ENCODE peak calls at places on chromosomes 11 and 22, in nine cellular contexts. O, L, K, W, Y, R, M, Q and J are unnamed samples.

GRCh38 chr11:34830648-34831047 is 85.5 kb downstream of the APIP start:
- DNase-seq in L (no peak), R (no peak), O (no peak), M (no peak), Q (no peak), W (peak), Y (peak), K (no peak), J (no peak)

GRCh38 chr11:106133529-106133928 is 56.1 kb downstream of the AASDHPPT start:
- DNase-seq in K (no peak), O (no peak), Y (no peak), Q (no peak), W (no peak), M (no peak), R (no peak), L (no peak), J (no peak)

GRCh38 chr22:35703861-35704584 is 13.6 kb upstream of the APOL5 start:
- DNase-seq in Q (no peak), W (no peak), Y (peak), R (no peak), O (no peak), M (no peak), K (no peak), L (no peak), J (no peak)

GRCh38 chr22:39908737-39909136 is 7.9 kb downstream of the GRAP2 start:
- DNase-seq in M (no peak), Y (peak), W (no peak), K (no peak), Q (no peak), R (peak), O (no peak), L (no peak), J (no peak)

GRCh38 chr11:66336234-66337102 is at the start of gene RIN1:
- DNase-seq in M (peak), Q (peak), R (peak), O (no peak), K (peak), W (peak), L (peak), Y (no peak), J (no peak)

GRCh38 chr11:40314327-40314726 is 1145.1 kb downstream of the LRRC4C start:
- DNase-seq in K (no peak), M (no peak), R (no peak), L (no peak), Q (no peak), Y (no peak), O (no peak), W (no peak), J (no peak)

GRCh38 chr22:46002757-46003270 is 25.9 kb upstream of the WNT7B start:
- DNase-seq in Y (no peak), L (no peak), K (no peak), R (peak), W (no peak), O (no peak), M (peak), Q (no peak), J (no peak)

GRCh38 chr11:47395225-47396048 is 13.0 kb upstream of the SLC39A13 start:
- DNase-seq in Q (no peak), O (no peak), R (no peak), M (peak), L (no peak), Y (no peak), W (no peak), K (no peak), J (no peak)

GRCh38 chr11:123062892-123063395 is 1.0 kb upstream of the HSPA8 start:
- DNase-seq in Y (no peak), L (no peak), K (no peak), M (no peak), O (no peak), W (peak), Q (no peak), R (peak), J (no peak)

GRCh38 chr22:46033256-46034200 is 56.6 kb upstream of the WNT7B start:
- DNase-seq in Q (no peak), O (no peak), M (peak), Y (no peak), L (no peak), R (no peak), W (no peak), K (no peak), J (no peak)

GRCh38 chr11:71206186-71206585 is 46.2 kb downstream of the SHANK2 start:
- DNase-seq in Q (peak), L (no peak), M (peak), O (no peak), W (no peak), Y (peak), R (no peak), K (no peak), J (no peak)

GRCh38 chr11:57476883-57477506 is 16.7 kb downstream of the RTN4RL2 start:
- DNase-seq in K (no peak), L (no peak), R (peak), Y (peak), O (no peak), Q (peak), M (peak), W (no peak), J (no peak)

GRCh38 chr11:42465613-42466012 is 846.2 kb upstream of the API5 start:
- DNase-seq in M (no peak), R (no peak), O (no peak), Y (no peak), W (no peak), L (no peak), Q (no peak), K (no peak), J (no peak)

GRCh38 chr11:87421422-87421821 is 383.7 kb downstream of the TMEM135 start:
- DNase-seq in Q (peak), R (peak), M (no peak), W (peak), K (no peak), L (no peak), Y (peak), O (no peak), J (peak)

GRCh38 chr11:102343789-102344188 is 3.2 kb upstream of the BIRC2 start:
- DNase-seq in K (peak), Y (no peak), O (no peak), L (no peak), W (no peak), R (no peak), Q (no peak), M (no peak), J (no peak)

GRCh38 chr22:46287873-46288751 is 8.6 kb upstream of the GTSE1 start:
- DNase-seq in O (no peak), L (peak), R (no peak), Y (no peak), Q (no peak), K (no peak), M (no peak), W (no peak), J (no peak)

GRCh38 chr11:3853935-3854659 is 1.4 kb upstream of the STIM1 start:
- DNase-seq in L (peak), K (no peak), Q (peak), R (no peak), Y (peak), M (no peak), O (no peak), W (no peak), J (no peak)

GRCh38 chr22:33971561-33971961 is 51.3 kb upstream of the LARGE1 start:
- DNase-seq in Y (no peak), M (no peak), L (no peak), Q (no peak), W (no peak), R (no peak), O (no peak), K (no peak), J (no peak)

GRCh38 chr11:38593649-38594048 is 1995.6 kb upstream of the RAG2 start:
- DNase-seq in W (peak), M (no peak), R (no peak), Q (no peak), L (no peak), O (no peak), Y (no peak), K (peak), J (no peak)

GRCh38 chr11:98495601-98496000 is 525.1 kb upstream of the CNTN5 start:
- DNase-seq in W (no peak), Q (no peak), Y (no peak), R (no peak), L (no peak), M (no peak), K (no peak), O (no peak), J (no peak)

GRCh38 chr11:87439981-87440760 is 402.4 kb downstream of the TMEM135 start:
- DNase-seq in K (no peak), R (no peak), O (no peak), L (no peak), M (no peak), Q (no peak), W (no peak), Y (no peak), J (no peak)

GRCh38 chr22:47474464-47474863 is 712.0 kb downstream of the TBC1D22A start:
- DNase-seq in W (no peak), Q (no peak), Y (no peak), K (no peak), L (no peak), M (no peak), O (no peak), R (no peak), J (no peak)

GRCh38 chr22:50425179-50425916 is 49.5 kb downstream of the SBF1 start:
- DNase-seq in K (no peak), R (no peak), L (no peak), O (no peak), W (no peak), M (peak), Q (no peak), Y (no peak), J (no peak)

GRCh38 chr11:8863838-8864237 is 47.2 kb upstream of the AKIP1 start:
- DNase-seq in W (no peak), Y (peak), O (no peak), L (no peak), R (peak), K (no peak), M (no peak), Q (no peak), J (no peak)

GRCh38 chr22:50315289-50316113 is 8.1 kb upstream of the PLXNB2 start:
- DNase-seq in R (no peak), Y (no peak), M (peak), K (no peak), L (no peak), O (no peak), W (no peak), Q (no peak), J (no peak)

GRCh38 chr22:42419328-42419881 is 12.8 kb downstream of the NFAM1 start:
- DNase-seq in W (no peak), Y (peak), Q (no peak), R (no peak), L (no peak), K (no peak), O (no peak), M (peak), J (no peak)

GRCh38 chr11:72814831-72815618 is 814 bp downstream of the ATG16L2 start:
- DNase-seq in K (no peak), O (peak), L (peak), Y (no peak), W (no peak), M (no peak), Q (peak), R (peak), J (peak)

GRCh38 chr22:37571258-37571991 is 8.5 kb downstream of the LGALS2 start:
- DNase-seq in Y (no peak), L (no peak), K (no peak), M (no peak), O (no peak), Q (no peak), R (no peak), W (no peak), J (no peak)

GRCh38 chr11:88552377-88553029 is 215.0 kb upstream of the CTSC start:
- DNase-seq in K (no peak), O (no peak), W (no peak), Q (peak), R (peak), M (no peak), Y (peak), L (peak), J (no peak)

GRCh38 chr11:67353317-67354313 is at the start of gene POLD4:
- DNase-seq in K (peak), M (peak), Q (peak), Y (peak), R (peak), L (peak), W (peak), O (peak), J (peak)

GRCh38 chr11:67355794-67356550 is 2.6 kb upstream of the POLD4 start:
- DNase-seq in Q (peak), L (no peak), O (no peak), W (no peak), R (no peak), Y (no peak), M (no peak), K (no peak), J (no peak)

GRCh38 chr11:67355023-67355793 is 1.9 kb upstream of the POLD4 start:
- DNase-seq in Y (no peak), K (no peak), M (no peak), O (no peak), Q (no peak), R (no peak), W (no peak), L (no peak), J (peak)

GRCh38 chr11:67352546-67353316 is 615 bp downstream of the POLD4 start:
- DNase-seq in Q (peak), R (no peak), W (no peak), Y (no peak), O (no peak), M (peak), K (no peak), L (no peak), J (peak)

DNA sequence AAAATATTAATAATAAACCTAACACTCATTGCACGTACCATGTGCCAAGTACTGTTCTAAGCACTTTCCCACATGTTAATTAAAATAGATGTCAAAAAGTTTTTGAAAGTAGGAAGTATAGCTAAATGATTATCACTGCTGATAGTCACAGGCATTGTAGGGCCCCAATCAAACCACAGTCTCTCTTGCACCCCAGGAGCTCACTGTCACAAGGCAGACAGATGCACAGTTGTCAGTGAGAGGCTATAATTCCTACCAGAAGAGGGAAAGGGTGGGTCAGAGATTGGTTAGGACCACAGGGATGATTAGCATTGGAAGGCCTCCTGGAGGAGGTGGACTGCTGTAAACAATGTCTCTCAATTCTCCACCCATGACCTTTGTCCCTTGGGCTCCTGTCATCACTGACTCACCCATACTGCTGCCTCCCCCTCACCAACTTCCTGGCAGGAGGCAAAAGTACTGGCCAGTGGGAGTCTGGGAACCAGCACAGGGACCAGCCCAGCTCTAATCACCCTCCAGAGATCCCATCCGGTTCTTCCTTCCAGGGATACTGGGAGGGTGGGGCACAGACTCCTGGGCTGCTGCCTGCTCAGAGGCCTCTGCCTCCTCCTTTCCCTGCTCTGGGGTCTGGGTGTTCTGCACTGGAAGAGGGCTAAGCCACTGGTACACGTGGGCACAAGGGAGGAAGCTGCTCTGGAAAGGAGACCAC is 1.1 kb upstream of the POLD4 start:
- DNase-seq in W (peak), Y (peak), Q (peak), R (peak), K (peak), L (peak), O (no peak), M (peak), J (peak)
- TF ChIP-seq CTCF in W (peak), Y (no peak), Q (no peak), R (peak), K (peak), L (no peak), O (no peak), M (no peak), J (no peak)

GRCh38 chr11:116833816-116834534 is 3.4 kb downstream of the APOA1 start:
- DNase-seq in W (no peak), M (no peak), Q (no peak), R (no peak), O (no peak), Y (peak), L (no peak), K (no peak), J (no peak)

GRCh38 chr11:116837231-116838091 is at the start of gene APOA1:
- DNase-seq in Q (no peak), O (no peak), M (no peak), W (no peak), L (no peak), R (no peak), K (no peak), Y (no peak), J (no peak)

GRCh38 chr11:116835042-116835772 is 2.2 kb downstream of the APOA1 start:
- DNase-seq in K (no peak), Y (peak), L (no peak), Q (no peak), R (no peak), M (no peak), O (no peak), W (no peak), J (no peak)

GRCh38 chr11:116836648-116837023 is 786 bp downstream of the APOA1 start:
- DNase-seq in O (no peak), Q (no peak), K (no peak), R (no peak), L (no peak), W (no peak), Y (no peak), M (no peak), J (no peak)

DNA sequence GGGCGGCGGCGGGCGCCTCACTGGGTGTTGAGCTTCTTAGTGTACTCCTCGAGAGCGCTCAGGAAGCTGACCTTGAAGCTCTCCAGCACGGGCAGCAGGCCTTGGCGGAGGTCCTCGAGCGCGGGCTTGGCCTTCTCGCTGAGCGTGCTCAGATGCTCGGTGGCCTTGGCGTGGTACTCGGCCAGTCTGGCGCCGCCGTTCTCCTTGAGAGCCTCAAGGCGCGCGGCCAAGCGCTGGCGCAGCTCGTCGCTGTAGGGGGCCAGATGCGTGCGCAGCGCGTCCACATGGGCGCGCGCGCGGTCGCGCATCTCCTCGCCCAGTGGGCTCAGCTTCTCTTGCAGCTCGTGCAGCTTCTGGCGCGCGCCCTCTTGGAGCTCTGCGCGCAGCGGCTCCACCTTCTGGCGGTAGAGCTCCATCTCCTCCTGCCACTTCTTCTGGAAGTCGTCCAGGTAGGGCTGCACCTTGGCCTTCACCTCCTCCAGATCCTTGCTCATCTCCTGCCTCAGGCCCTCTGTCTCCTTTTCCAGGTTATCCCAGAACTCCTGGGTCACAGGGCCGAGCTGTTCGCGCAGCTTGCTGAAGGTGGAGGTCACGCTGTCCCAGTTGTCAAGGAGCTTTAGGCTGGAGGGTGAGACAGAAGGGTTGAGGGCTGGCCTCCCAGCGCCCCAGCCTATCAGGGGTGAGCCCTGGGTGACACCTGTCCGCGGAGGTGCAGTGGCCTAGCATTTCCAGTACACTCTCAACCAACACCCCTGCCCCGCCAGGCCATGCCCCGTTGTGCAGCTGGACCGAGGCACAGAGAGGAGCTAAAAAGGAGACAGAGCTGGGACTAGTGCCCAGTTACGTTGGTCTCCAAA is 1.4 kb downstream of the APOA1 start:
- DNase-seq in Y (peak), W (peak), Q (peak), L (peak), O (peak), R (peak), M (peak), K (peak), J (peak)
- TF ChIP-seq CTCF in Y (peak), W (peak), Q (peak), L (no peak), O (peak), R (peak), M (peak), K (peak), J (peak)

GRCh38 chr11:130775306-130776043 is 140.8 kb downstream of the SNX19 start:
- DNase-seq in L (no peak), Q (no peak), O (no peak), W (no peak), M (no peak), Y (no peak), K (no peak), R (peak), J (no peak)

GRCh38 chr11:130773436-130773835 is 142.8 kb downstream of the SNX19 start:
- DNase-seq in O (no peak), R (no peak), K (no peak), W (no peak), Q (no peak), Y (no peak), L (no peak), M (no peak), J (no peak)

GRCh38 chr11:130772266-130773227 is 143.7 kb downstream of the SNX19 start:
- DNase-seq in O (no peak), L (no peak), M (no peak), K (peak), R (peak), Y (no peak), W (peak), Q (peak), J (no peak)

GRCh38 chr11:130776044-130776390 is 140.3 kb downstream of the SNX19 start:
- DNase-seq in Y (no peak), K (no peak), Q (no peak), R (no peak), L (no peak), M (no peak), O (no peak), W (no peak), J (no peak)

GRCh38 chr11:130774703-130775102 is 141.6 kb downstream of the SNX19 start:
- DNase-seq in Q (peak), R (no peak), M (no peak), Y (peak), O (peak), W (no peak), L (no peak), K (no peak), J (no peak)
- TF ChIP-seq CTCF in Q (no peak), R (no peak), M (no peak), Y (no peak), O (no peak), W (no peak), L (no peak), K (no peak), J (no peak)

GRCh38 chr11:76419896-76420295 is 24.9 kb upstream of the EMSY start:
- DNase-seq in R (no peak), Q (no peak), W (no peak), Y (no peak), M (no peak), K (no peak), L (no peak), O (no peak), J (no peak)
- TF ChIP-seq CTCF in R (peak), Q (peak), W (peak), Y (no peak), M (peak), K (no peak), L (no peak), O (peak), J (peak)

GRCh38 chr22:24133187-24133965 is 47.9 kb upstream of the SUSD2 start:
- DNase-seq in R (no peak), L (no peak), W (no peak), O (no peak), Q (no peak), K (no peak), Y (no peak), M (no peak), J (no peak)
- TF ChIP-seq CTCF in R (peak), L (no peak), W (peak), O (no peak), Q (no peak), K (peak), Y (no peak), M (no peak), J (no peak)

GRCh38 chr11:12540913-12541587 is 133.2 kb upstream of the TEAD1 start:
- DNase-seq in O (peak), R (peak), Y (no peak), M (no peak), K (peak), Q (no peak), W (peak), L (peak), J (no peak)
- TF ChIP-seq CTCF in O (no peak), R (peak), Y (no peak), M (no peak), K (peak), Q (no peak), W (peak), L (no peak), J (no peak)

GRCh38 chr22:28799834-28800307 is 498 bp downstream of the XBP1 start:
- DNase-seq in M (peak), R (peak), W (peak), O (peak), K (no peak), Y (peak), Q (peak), L (peak), J (no peak)

GRCh38 chr22:28800308-28801041 is at the start of gene XBP1:
- DNase-seq in W (peak), R (peak), M (peak), O (peak), Y (peak), L (peak), Q (peak), K (peak), J (peak)

GRCh38 chr22:28799125-28799833 is 1.1 kb downstream of the XBP1 start:
- DNase-seq in O (no peak), M (peak), R (peak), L (peak), K (peak), W (peak), Y (no peak), Q (peak), J (no peak)

GRCh38 chr22:28801845-28802594 is 1.7 kb upstream of the XBP1 start:
- DNase-seq in M (peak), K (no peak), Q (peak), R (no peak), W (no peak), L (no peak), O (no peak), Y (peak), J (no peak)

GRCh38 chr22:28802595-28803087 is 2.3 kb upstream of the XBP1 start:
- DNase-seq in R (no peak), L (no peak), M (peak), K (no peak), O (no peak), W (no peak), Y (no peak), Q (no peak), J (no peak)
- TF ChIP-seq CTCF in R (peak), L (no peak), M (peak), K (no peak), O (peak), W (no peak), Y (no peak), Q (peak), J (no peak)